ENCODE peak calls at places on chromosomes 12 and 14, in ten cellular contexts. One of them, this sample, is unnamed.

GRCh38 chr12:83016226-83016835 is 329.6 kb downstream of the TMTC2 start:
- DNase-seq in HFF-Myc: peak
- DNase-seq in endodermal cell: no peak
- DNase-seq in GM06990: no peak
- DNase-seq in sigmoid colon: peak
- DNase-seq in prostate gland: peak
- DNase-seq in neural crest cell: no peak
- DNase-seq in body of pancreas: peak
- DNase-seq in activated CD8-positive, alpha-beta T cell treated with anti-CD3 and anti-CD28 coated beads for 36 hours: no peak
- DNase-seq in keratinocyte: peak
- DNase-seq in this sample: peak

GRCh38 chr14:86601813-86602212 is 1071.9 kb downstream of the FLRT2 start:
- DNase-seq in HFF-Myc: no peak
- DNase-seq in endodermal cell: no peak
- DNase-seq in GM06990: no peak
- DNase-seq in sigmoid colon: no peak
- DNase-seq in prostate gland: no peak
- DNase-seq in neural crest cell: no peak
- DNase-seq in body of pancreas: no peak
- DNase-seq in activated CD8-positive, alpha-beta T cell treated with anti-CD3 and anti-CD28 coated beads for 36 hours: no peak
- DNase-seq in keratinocyte: no peak
- DNase-seq in this sample: no peak

GRCh38 chr12:100024974-100025555 is 40.3 kb upstream of the ANKS1B start:
- DNase-seq in HFF-Myc: no peak
- DNase-seq in endodermal cell: no peak
- DNase-seq in GM06990: no peak
- DNase-seq in sigmoid colon: no peak
- DNase-seq in prostate gland: no peak
- DNase-seq in neural crest cell: no peak
- DNase-seq in body of pancreas: no peak
- DNase-seq in activated CD8-positive, alpha-beta T cell treated with anti-CD3 and anti-CD28 coated beads for 36 hours: no peak
- DNase-seq in keratinocyte: no peak
- DNase-seq in this sample: no peak

GRCh38 chr14:35285991-35286564 is 6.1 kb upstream of the PSMA6 start:
- DNase-seq in HFF-Myc: no peak
- DNase-seq in endodermal cell: no peak
- DNase-seq in GM06990: no peak
- DNase-seq in sigmoid colon: no peak
- DNase-seq in prostate gland: no peak
- DNase-seq in neural crest cell: no peak
- DNase-seq in body of pancreas: no peak
- DNase-seq in activated CD8-positive, alpha-beta T cell treated with anti-CD3 and anti-CD28 coated beads for 36 hours: no peak
- DNase-seq in keratinocyte: no peak
- DNase-seq in this sample: no peak

GRCh38 chr12:130139541-130139940 is 22.7 kb upstream of the FZD10 start:
- DNase-seq in HFF-Myc: no peak
- DNase-seq in endodermal cell: no peak
- DNase-seq in GM06990: no peak
- DNase-seq in sigmoid colon: no peak
- DNase-seq in prostate gland: no peak
- DNase-seq in neural crest cell: no peak
- DNase-seq in body of pancreas: no peak
- DNase-seq in activated CD8-positive, alpha-beta T cell treated with anti-CD3 and anti-CD28 coated beads for 36 hours: no peak
- DNase-seq in keratinocyte: no peak
- DNase-seq in this sample: no peak

GRCh38 chr14:99422220-99423010 is 58.2 kb downstream of the SETD3 start:
- DNase-seq in HFF-Myc: no peak
- DNase-seq in endodermal cell: no peak
- DNase-seq in GM06990: no peak
- DNase-seq in sigmoid colon: no peak
- DNase-seq in prostate gland: no peak
- DNase-seq in neural crest cell: no peak
- DNase-seq in body of pancreas: no peak
- DNase-seq in activated CD8-positive, alpha-beta T cell treated with anti-CD3 and anti-CD28 coated beads for 36 hours: no peak
- DNase-seq in keratinocyte: no peak
- DNase-seq in this sample: no peak

GRCh38 chr12:106840217-106840616 is 65.7 kb downstream of the RIC8B start:
- DNase-seq in HFF-Myc: no peak
- DNase-seq in endodermal cell: peak
- DNase-seq in GM06990: no peak
- DNase-seq in sigmoid colon: no peak
- DNase-seq in prostate gland: no peak
- DNase-seq in neural crest cell: no peak
- DNase-seq in body of pancreas: peak
- DNase-seq in activated CD8-positive, alpha-beta T cell treated with anti-CD3 and anti-CD28 coated beads for 36 hours: no peak
- DNase-seq in keratinocyte: no peak
- DNase-seq in this sample: peak

GRCh38 chr14:26846388-26846787 is 248.6 kb upstream of the NOVA1 start:
- DNase-seq in HFF-Myc: no peak
- DNase-seq in endodermal cell: no peak
- DNase-seq in GM06990: no peak
- DNase-seq in sigmoid colon: no peak
- DNase-seq in prostate gland: no peak
- DNase-seq in neural crest cell: no peak
- DNase-seq in body of pancreas: no peak
- DNase-seq in activated CD8-positive, alpha-beta T cell treated with anti-CD3 and anti-CD28 coated beads for 36 hours: no peak
- DNase-seq in keratinocyte: no peak
- DNase-seq in this sample: no peak

GRCh38 chr14:105316968-105317498 is 2.5 kb downstream of the PACS2 start:
- DNase-seq in HFF-Myc: no peak
- DNase-seq in endodermal cell: no peak
- DNase-seq in GM06990: peak
- DNase-seq in sigmoid colon: no peak
- DNase-seq in prostate gland: peak
- DNase-seq in neural crest cell: no peak
- DNase-seq in body of pancreas: no peak
- DNase-seq in activated CD8-positive, alpha-beta T cell treated with anti-CD3 and anti-CD28 coated beads for 36 hours: no peak
- DNase-seq in keratinocyte: no peak
- DNase-seq in this sample: no peak

GRCh38 chr14:99081880-99082279 is 190.1 kb downstream of the BCL11B start:
- DNase-seq in HFF-Myc: no peak
- DNase-seq in endodermal cell: no peak
- DNase-seq in GM06990: no peak
- DNase-seq in sigmoid colon: no peak
- DNase-seq in prostate gland: no peak
- DNase-seq in neural crest cell: no peak
- DNase-seq in body of pancreas: no peak
- DNase-seq in activated CD8-positive, alpha-beta T cell treated with anti-CD3 and anti-CD28 coated beads for 36 hours: no peak
- DNase-seq in keratinocyte: no peak
- DNase-seq in this sample: no peak

GRCh38 chr12:52087961-52088820 is 8.7 kb downstream of the SMIM41 start:
- DNase-seq in HFF-Myc: no peak
- DNase-seq in endodermal cell: no peak
- DNase-seq in GM06990: peak
- DNase-seq in sigmoid colon: no peak
- DNase-seq in prostate gland: no peak
- DNase-seq in neural crest cell: no peak
- DNase-seq in body of pancreas: no peak
- DNase-seq in activated CD8-positive, alpha-beta T cell treated with anti-CD3 and anti-CD28 coated beads for 36 hours: no peak
- DNase-seq in keratinocyte: no peak
- DNase-seq in this sample: no peak

GRCh38 chr12:106282457-106283097 is 20.0 kb upstream of the TCP11L2 start:
- DNase-seq in HFF-Myc: no peak
- DNase-seq in endodermal cell: peak
- DNase-seq in GM06990: no peak
- DNase-seq in sigmoid colon: peak
- DNase-seq in prostate gland: no peak
- DNase-seq in neural crest cell: peak
- DNase-seq in body of pancreas: peak
- DNase-seq in activated CD8-positive, alpha-beta T cell treated with anti-CD3 and anti-CD28 coated beads for 36 hours: peak
- DNase-seq in keratinocyte: no peak
- DNase-seq in this sample: no peak

GRCh38 chr12:111038075-111038474 is 117.7 kb upstream of the MYL2 start:
- DNase-seq in HFF-Myc: no peak
- DNase-seq in endodermal cell: no peak
- DNase-seq in GM06990: no peak
- DNase-seq in sigmoid colon: no peak
- DNase-seq in prostate gland: no peak
- DNase-seq in neural crest cell: no peak
- DNase-seq in body of pancreas: no peak
- DNase-seq in activated CD8-positive, alpha-beta T cell treated with anti-CD3 and anti-CD28 coated beads for 36 hours: no peak
- DNase-seq in keratinocyte: no peak
- DNase-seq in this sample: no peak

GRCh38 chr12:68067762-68068376 is 78.6 kb downstream of the IFNG-AS1 start:
- DNase-seq in HFF-Myc: no peak
- DNase-seq in endodermal cell: peak
- DNase-seq in GM06990: no peak
- DNase-seq in sigmoid colon: no peak
- DNase-seq in prostate gland: no peak
- DNase-seq in neural crest cell: no peak
- DNase-seq in body of pancreas: no peak
- DNase-seq in activated CD8-positive, alpha-beta T cell treated with anti-CD3 and anti-CD28 coated beads for 36 hours: peak
- DNase-seq in keratinocyte: no peak
- DNase-seq in this sample: no peak

GRCh38 chr14:23483216-23483854 is 13.8 kb downstream of the NGDN start:
- DNase-seq in HFF-Myc: no peak
- DNase-seq in endodermal cell: peak
- DNase-seq in GM06990: no peak
- DNase-seq in sigmoid colon: no peak
- DNase-seq in prostate gland: no peak
- DNase-seq in neural crest cell: peak
- DNase-seq in body of pancreas: no peak
- DNase-seq in activated CD8-positive, alpha-beta T cell treated with anti-CD3 and anti-CD28 coated beads for 36 hours: peak
- DNase-seq in keratinocyte: no peak
- DNase-seq in this sample: no peak
- TF ChIP-seq CTCF in HFF-Myc: peak
- TF ChIP-seq CTCF in endodermal cell: peak
- TF ChIP-seq CTCF in GM06990: peak
- TF ChIP-seq CTCF in sigmoid colon: no peak
- TF ChIP-seq CTCF in prostate gland: no peak
- TF ChIP-seq CTCF in neural crest cell: peak
- TF ChIP-seq CTCF in body of pancreas: no peak
- TF ChIP-seq CTCF in activated CD8-positive, alpha-beta T cell treated with anti-CD3 and anti-CD28 coated beads for 36 hours: peak
- TF ChIP-seq CTCF in keratinocyte: peak
- TF ChIP-seq CTCF in this sample: peak

DNA sequence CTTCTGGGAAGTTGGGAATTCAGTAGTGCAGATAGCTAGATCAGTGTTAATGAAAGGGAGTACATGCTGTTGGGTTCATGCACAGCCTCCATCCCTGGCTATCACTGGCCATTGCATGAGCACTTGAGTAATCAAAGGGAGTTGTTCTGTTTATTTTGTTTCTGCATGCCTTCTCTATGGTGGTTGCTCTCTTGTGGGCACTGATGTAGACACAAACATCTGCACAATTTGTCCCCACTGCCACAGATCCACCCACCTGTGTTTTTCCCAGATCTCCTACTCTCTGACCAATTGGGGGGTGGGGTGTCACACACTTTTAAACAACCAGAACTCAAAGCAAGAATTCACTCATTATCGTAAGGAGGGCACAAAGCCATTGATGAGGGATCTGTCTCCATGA is 89.7 kb upstream of the DHRS4 start:
- DNase-seq in HFF-Myc: no peak
- DNase-seq in endodermal cell: no peak
- DNase-seq in GM06990: no peak
- DNase-seq in sigmoid colon: no peak
- DNase-seq in prostate gland: no peak
- DNase-seq in neural crest cell: no peak
- DNase-seq in body of pancreas: no peak
- DNase-seq in activated CD8-positive, alpha-beta T cell treated with anti-CD3 and anti-CD28 coated beads for 36 hours: no peak
- DNase-seq in keratinocyte: no peak
- DNase-seq in this sample: no peak
- TF ChIP-seq CTCF in HFF-Myc: no peak
- TF ChIP-seq CTCF in endodermal cell: no peak
- TF ChIP-seq CTCF in GM06990: no peak
- TF ChIP-seq CTCF in sigmoid colon: no peak
- TF ChIP-seq CTCF in prostate gland: no peak
- TF ChIP-seq CTCF in neural crest cell: no peak
- TF ChIP-seq CTCF in body of pancreas: no peak
- TF ChIP-seq CTCF in activated CD8-positive, alpha-beta T cell treated with anti-CD3 and anti-CD28 coated beads for 36 hours: no peak
- TF ChIP-seq CTCF in keratinocyte: no peak
- TF ChIP-seq CTCF in this sample: no peak

DNA sequence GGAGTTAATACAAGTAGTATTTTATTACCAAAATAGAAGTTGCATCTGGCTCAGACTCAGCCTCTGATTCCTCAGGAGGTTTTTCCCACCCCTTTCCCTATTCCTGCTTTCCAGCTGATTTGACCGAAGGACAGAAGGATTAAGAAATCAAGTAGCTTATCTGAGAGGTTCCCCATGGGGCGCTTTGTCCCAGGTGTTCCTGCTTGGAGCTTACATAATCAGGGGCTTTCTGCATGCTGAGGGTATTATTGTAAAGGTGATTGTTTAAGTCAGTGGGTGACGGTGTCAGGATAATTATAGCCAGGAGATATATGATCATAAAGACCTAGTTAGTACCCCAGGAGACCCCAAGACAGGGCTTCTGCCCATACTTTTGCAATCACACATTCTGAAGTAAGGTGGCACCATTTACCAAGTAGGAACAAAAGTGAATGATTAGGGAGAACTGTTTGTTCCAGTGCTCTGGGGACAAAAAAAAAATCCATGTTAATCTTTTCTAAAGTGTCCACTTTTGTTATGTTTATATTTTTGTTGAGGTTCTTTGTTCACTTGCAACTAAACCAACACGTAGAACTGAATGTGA is 921.3 kb downstream of the NRXN3 start:
- DNase-seq in HFF-Myc: no peak
- DNase-seq in endodermal cell: peak
- DNase-seq in GM06990: no peak
- DNase-seq in sigmoid colon: no peak
- DNase-seq in prostate gland: no peak
- DNase-seq in neural crest cell: no peak
- DNase-seq in body of pancreas: no peak
- DNase-seq in activated CD8-positive, alpha-beta T cell treated with anti-CD3 and anti-CD28 coated beads for 36 hours: no peak
- DNase-seq in keratinocyte: no peak
- DNase-seq in this sample: no peak
- TF ChIP-seq CTCF in HFF-Myc: no peak
- TF ChIP-seq CTCF in endodermal cell: peak
- TF ChIP-seq CTCF in GM06990: no peak
- TF ChIP-seq CTCF in sigmoid colon: no peak
- TF ChIP-seq CTCF in prostate gland: no peak
- TF ChIP-seq CTCF in neural crest cell: no peak
- TF ChIP-seq CTCF in body of pancreas: peak
- TF ChIP-seq CTCF in activated CD8-positive, alpha-beta T cell treated with anti-CD3 and anti-CD28 coated beads for 36 hours: no peak
- TF ChIP-seq CTCF in keratinocyte: no peak
- TF ChIP-seq CTCF in this sample: no peak

GRCh38 chr14:52131640-52132320 is 62.9 kb upstream of the NID2 start:
- DNase-seq in HFF-Myc: peak
- DNase-seq in endodermal cell: peak
- DNase-seq in GM06990: no peak
- DNase-seq in sigmoid colon: peak
- DNase-seq in prostate gland: peak
- DNase-seq in neural crest cell: peak
- DNase-seq in body of pancreas: peak
- DNase-seq in activated CD8-positive, alpha-beta T cell treated with anti-CD3 and anti-CD28 coated beads for 36 hours: peak
- DNase-seq in keratinocyte: peak
- DNase-seq in this sample: peak
- TF ChIP-seq CTCF in HFF-Myc: peak
- TF ChIP-seq CTCF in endodermal cell: peak
- TF ChIP-seq CTCF in GM06990: peak
- TF ChIP-seq CTCF in sigmoid colon: peak
- TF ChIP-seq CTCF in prostate gland: peak
- TF ChIP-seq CTCF in neural crest cell: peak
- TF ChIP-seq CTCF in body of pancreas: peak
- TF ChIP-seq CTCF in activated CD8-positive, alpha-beta T cell treated with anti-CD3 and anti-CD28 coated beads for 36 hours: peak
- TF ChIP-seq CTCF in keratinocyte: peak
- TF ChIP-seq CTCF in this sample: peak

GRCh38 chr14:53183071-53183470 is 29.9 kb upstream of the DDHD1 start:
- DNase-seq in HFF-Myc: no peak
- DNase-seq in endodermal cell: no peak
- DNase-seq in GM06990: no peak
- DNase-seq in sigmoid colon: no peak
- DNase-seq in prostate gland: no peak
- DNase-seq in neural crest cell: no peak
- DNase-seq in body of pancreas: no peak
- DNase-seq in activated CD8-positive, alpha-beta T cell treated with anti-CD3 and anti-CD28 coated beads for 36 hours: no peak
- DNase-seq in keratinocyte: no peak
- DNase-seq in this sample: no peak
- TF ChIP-seq CTCF in HFF-Myc: no peak
- TF ChIP-seq CTCF in endodermal cell: no peak
- TF ChIP-seq CTCF in GM06990: no peak
- TF ChIP-seq CTCF in sigmoid colon: no peak
- TF ChIP-seq CTCF in prostate gland: no peak
- TF ChIP-seq CTCF in neural crest cell: no peak
- TF ChIP-seq CTCF in body of pancreas: no peak
- TF ChIP-seq CTCF in activated CD8-positive, alpha-beta T cell treated with anti-CD3 and anti-CD28 coated beads for 36 hours: no peak
- TF ChIP-seq CTCF in keratinocyte: no peak
- TF ChIP-seq CTCF in this sample: no peak

This sample was measured in astrocyte of the cerebellum.